ENCODE peak calls at places on chromosome 10, in ten cellular contexts. I is T1000; O is CD4-positive, CD25-positive, alpha-beta regulatory T cell; V is GM13976; B is T-helper 2 cell; G is cardiac muscle cell; F is left cardiac atrium; Z is lung; C is NCI-H446; Q is osteocyte. W is an unnamed sample.

GRCh38 chr10:32941357-32941756 is 16.7 kb downstream of the ITGB1 start:
- DNase-seq in I (no peak), F (no peak), V (no peak), Q (no peak), Z (no peak), O (no peak), B (no peak), C (no peak), G (no peak), W (no peak)

GRCh38 chr10:14330390-14331071 is at the start of gene FRMD4A:
- DNase-seq in V (no peak), O (no peak), C (no peak), I (no peak), G (no peak), F (no peak), Z (no peak), B (no peak), Q (no peak), W (no peak)

GRCh38 chr10:98253499-98253898 is 14.5 kb downstream of the LOXL4 start:
- DNase-seq in Z (peak), F (no peak), V (no peak), Q (no peak), C (no peak), B (no peak), O (no peak), G (no peak), I (no peak), W (no peak)

GRCh38 chr10:74047871-74048270 is 50.0 kb downstream of the VCL start:
- DNase-seq in B (no peak), F (no peak), V (no peak), I (no peak), Z (no peak), O (no peak), G (peak), Q (no peak), C (no peak), W (no peak)

GRCh38 chr10:3535001-3535400 is 250.0 kb downstream of the KLF6 start:
- DNase-seq in F (no peak), V (no peak), I (no peak), O (no peak), Q (no peak), Z (no peak), C (no peak), B (no peak), G (no peak), W (no peak)

GRCh38 chr10:13924020-13924725 is 337.4 kb downstream of the PRPF18 start:
- DNase-seq in B (no peak), F (no peak), I (peak), Q (no peak), G (peak), O (no peak), V (no peak), Z (no peak), C (no peak), W (no peak)

GRCh38 chr10:98411768-98412167 is 3.2 kb downstream of the PYROXD2 start:
- DNase-seq in Q (no peak), I (no peak), O (no peak), B (no peak), V (no peak), F (no peak), C (no peak), G (no peak), Z (no peak), W (no peak)

GRCh38 chr10:46097576-46098317 is 51.7 kb upstream of the MSMB start:
- DNase-seq in Q (peak), V (no peak), O (no peak), G (no peak), B (no peak), C (no peak), F (no peak), Z (no peak), I (no peak), W (no peak)

GRCh38 chr10:51224610-51225230 is 150.4 kb downstream of the PRKG1 start:
- DNase-seq in Q (no peak), C (peak), Z (no peak), O (no peak), F (no peak), I (no peak), B (no peak), G (peak), V (no peak), W (no peak)

GRCh38 chr10:33336606-33337334 is 2.3 kb upstream of the NRP1 start:
- DNase-seq in C (no peak), V (peak), B (no peak), F (peak), I (no peak), Z (no peak), G (peak), O (no peak), Q (peak), W (peak)

GRCh38 chr10:22699976-22700375 is 14.4 kb downstream of the PIP4K2A start:
- DNase-seq in G (no peak), C (no peak), B (no peak), O (no peak), F (no peak), Z (no peak), Q (no peak), V (no peak), I (no peak), W (no peak)

GRCh38 chr10:3978762-3979161 is 193.8 kb upstream of the KLF6 start:
- DNase-seq in Q (no peak), V (no peak), C (no peak), B (no peak), F (no peak), Z (no peak), I (no peak), G (no peak), O (no peak), W (no peak)

GRCh38 chr10:29993319-29993876 is 66.0 kb downstream of the JCAD start:
- DNase-seq in I (no peak), F (no peak), B (no peak), C (no peak), Q (no peak), Z (no peak), O (no peak), V (no peak), G (peak), W (no peak)

GRCh38 chr10:105577865-105578607 is 936.9 kb downstream of the SORCS3 start:
- DNase-seq in B (no peak), F (no peak), G (no peak), C (peak), O (no peak), Z (no peak), I (no peak), Q (no peak), V (no peak), W (no peak)

GRCh38 chr10:75243426-75243825 is 7.7 kb upstream of the COMTD1 start:
- DNase-seq in C (no peak), Q (no peak), F (no peak), B (no peak), V (no peak), I (no peak), G (no peak), O (no peak), Z (no peak), W (no peak)

GRCh38 chr10:88437411-88437810 is 145.7 kb downstream of the RNLS start:
- DNase-seq in F (no peak), V (no peak), B (no peak), I (no peak), G (peak), Q (no peak), C (no peak), Z (no peak), O (no peak), W (no peak)

GRCh38 chr10:69497235-69497561 is 45.9 kb downstream of the TSPAN15 start:
- DNase-seq in Q (no peak), V (no peak), B (no peak), C (no peak), G (no peak), I (no peak), O (no peak), Z (no peak), F (no peak), W (no peak)

GRCh38 chr10:54843085-54843646 is 42.1 kb upstream of the PCDH15 start:
- DNase-seq in Z (no peak), O (no peak), Q (no peak), I (no peak), F (no peak), C (peak), V (no peak), G (no peak), B (no peak), W (no peak)

GRCh38 chr10:20088302-20088701 is 272.1 kb downstream of the PLXDC2 start:
- DNase-seq in V (no peak), Q (no peak), I (no peak), Z (no peak), C (no peak), O (no peak), F (no peak), G (no peak), B (no peak), W (no peak)

GRCh38 chr10:79938728-79939380 is 10.1 kb downstream of the SFTPD start:
- DNase-seq in B (no peak), C (no peak), V (no peak), Q (peak), O (no peak), F (peak), G (no peak), Z (peak), I (no peak), W (no peak)

GRCh38 chr10:73940634-73941221 is 29.8 kb downstream of the PLAU start:
- DNase-seq in F (peak), O (peak), V (peak), B (peak), I (peak), Q (peak), G (peak), Z (peak), C (peak), W (peak)

GRCh38 chr10:100887761-100888296 is 24.9 kb upstream of the SLF2 start:
- DNase-seq in F (no peak), G (no peak), O (no peak), Z (no peak), Q (no peak), V (no peak), C (no peak), B (no peak), I (no peak), W (no peak)

GRCh38 chr10:101932182-101932581 is 88.6 kb upstream of the KCNIP2 start:
- DNase-seq in V (no peak), Z (no peak), O (no peak), I (no peak), C (no peak), F (no peak), B (no peak), Q (no peak), G (no peak), W (no peak)

GRCh38 chr10:133306097-133306476 is 2.6 kb downstream of the TUBGCP2 start:
- DNase-seq in Q (no peak), V (no peak), O (no peak), G (no peak), C (no peak), F (no peak), B (no peak), Z (no peak), I (no peak), W (no peak)

GRCh38 chr10:48545462-48546145 is 59.3 kb downstream of the ARHGAP22 start:
- DNase-seq in G (no peak), Q (peak), F (no peak), B (no peak), Z (no peak), O (no peak), V (no peak), I (no peak), C (no peak), W (no peak)

GRCh38 chr10:110209399-110209925 is 2.1 kb downstream of the MXI1 start:
- DNase-seq in B (peak), O (peak), F (peak), I (no peak), G (peak), V (peak), Z (peak), C (peak), Q (no peak), W (peak)

GRCh38 chr10:84375011-84375410 is 46.6 kb downstream of the CCSER2 start:
- DNase-seq in O (peak), G (peak), C (peak), V (no peak), I (no peak), Q (no peak), B (peak), F (no peak), Z (no peak), W (peak)

GRCh38 chr10:15140640-15141039 is 27.9 kb downstream of the NMT2 start:
- DNase-seq in I (no peak), B (no peak), C (peak), Z (no peak), Q (no peak), F (no peak), V (no peak), O (no peak), G (no peak), W (no peak)

GRCh38 chr10:129901389-129902045 is 62.6 kb downstream of the EBF3 start:
- DNase-seq in C (no peak), G (no peak), B (no peak), V (no peak), Z (no peak), Q (peak), I (no peak), O (no peak), F (peak), W (no peak)

GRCh38 chr10:43452356-43452914 is 15.5 kb downstream of the ZNF487 start:
- DNase-seq in F (no peak), O (no peak), V (no peak), I (no peak), B (no peak), C (no peak), Q (no peak), G (no peak), Z (no peak), W (no peak)